ENCODE peak calls at places on chromosome 9, in four cellular contexts. One of them, this sample, is unnamed.

GRCh38 chr9:116286287-116286686 is 132.7 kb downstream of the PAPPA start:
- DNase-seq in NCI-H1694 treated with DMSO at 0.1 percent for 48 hours: no peak
- DNase-seq in GM12865: no peak
- DNase-seq in A549: no peak
- DNase-seq in this sample: no peak

GRCh38 chr9:95793924-95794828 is 81.3 kb upstream of the ERCC6L2 start:
- DNase-seq in GM12865: no peak
- DNase-seq in NCI-H1694 treated with DMSO at 0.1 percent for 48 hours: no peak
- DNase-seq in A549: no peak
- DNase-seq in this sample: peak

GRCh38 chr9:36996677-36997076 is 37.4 kb downstream of the PAX5 start:
- DNase-seq in GM12865: no peak
- DNase-seq in A549: no peak
- DNase-seq in NCI-H1694 treated with DMSO at 0.1 percent for 48 hours: no peak
- DNase-seq in this sample: no peak

GRCh38 chr9:71816782-71817549 is 48.7 kb upstream of the CEMIP2 start:
- DNase-seq in NCI-H1694 treated with DMSO at 0.1 percent for 48 hours: no peak
- DNase-seq in A549: no peak
- DNase-seq in GM12865: no peak
- DNase-seq in this sample: peak

GRCh38 chr9:100856238-100856637 is 172.3 kb upstream of the PLPPR1 start:
- DNase-seq in A549: no peak
- DNase-seq in NCI-H1694 treated with DMSO at 0.1 percent for 48 hours: peak
- DNase-seq in GM12865: no peak
- DNase-seq in this sample: peak

GRCh38 chr9:126123927-126124326 is 202.7 kb upstream of the MVB12B start:
- DNase-seq in A549: no peak
- DNase-seq in GM12865: no peak
- DNase-seq in NCI-H1694 treated with DMSO at 0.1 percent for 48 hours: no peak
- DNase-seq in this sample: no peak

GRCh38 chr9:87535817-87536539 is 38.3 kb downstream of the DAPK1 start:
- DNase-seq in GM12865: peak
- DNase-seq in NCI-H1694 treated with DMSO at 0.1 percent for 48 hours: no peak
- DNase-seq in A549: no peak
- DNase-seq in this sample: no peak

GRCh38 chr9:23258569-23258968 is 567.5 kb downstream of the ELAVL2 start:
- DNase-seq in NCI-H1694 treated with DMSO at 0.1 percent for 48 hours: no peak
- DNase-seq in GM12865: no peak
- DNase-seq in A549: no peak
- DNase-seq in this sample: no peak

GRCh38 chr9:98590115-98590514 is 118.6 kb downstream of the GABBR2 start:
- DNase-seq in NCI-H1694 treated with DMSO at 0.1 percent for 48 hours: no peak
- DNase-seq in GM12865: no peak
- DNase-seq in A549: no peak
- DNase-seq in this sample: no peak

GRCh38 chr9:114718801-114719221 is 36.8 kb upstream of the TEX48 start:
- DNase-seq in GM12865: peak
- DNase-seq in A549: no peak
- DNase-seq in NCI-H1694 treated with DMSO at 0.1 percent for 48 hours: no peak
- DNase-seq in this sample: no peak

GRCh38 chr9:34988218-34989055 is 1.1 kb upstream of the DNAJB5 start:
- DNase-seq in GM12865: peak
- DNase-seq in NCI-H1694 treated with DMSO at 0.1 percent for 48 hours: peak
- DNase-seq in A549: no peak
- DNase-seq in this sample: no peak

GRCh38 chr9:134325096-134325812 is 1.0 kb upstream of the RXRA start:
- DNase-seq in GM12865: no peak
- DNase-seq in NCI-H1694 treated with DMSO at 0.1 percent for 48 hours: no peak
- DNase-seq in A549: peak
- DNase-seq in this sample: peak

GRCh38 chr9:77649109-77649812 is 1.1 kb upstream of the GNA14 start:
- DNase-seq in A549: peak
- DNase-seq in NCI-H1694 treated with DMSO at 0.1 percent for 48 hours: no peak
- DNase-seq in GM12865: no peak
- DNase-seq in this sample: peak

GRCh38 chr9:70049672-70050271 is 6.1 kb downstream of the MAMDC2 start:
- DNase-seq in A549: no peak
- DNase-seq in GM12865: no peak
- DNase-seq in NCI-H1694 treated with DMSO at 0.1 percent for 48 hours: no peak
- DNase-seq in this sample: no peak

GRCh38 chr9:108278341-108278740 is 577.4 kb downstream of the ACTL7B start:
- DNase-seq in NCI-H1694 treated with DMSO at 0.1 percent for 48 hours: no peak
- DNase-seq in GM12865: no peak
- DNase-seq in A549: no peak
- DNase-seq in this sample: no peak

GRCh38 chr9:17660158-17660557 is 81.3 kb downstream of the SH3GL2 start:
- DNase-seq in NCI-H1694 treated with DMSO at 0.1 percent for 48 hours: peak
- DNase-seq in GM12865: no peak
- DNase-seq in A549: no peak
- DNase-seq in this sample: no peak

GRCh38 chr9:120405134-120405533 is 174.8 kb downstream of the CDK5RAP2 start:
- DNase-seq in NCI-H1694 treated with DMSO at 0.1 percent for 48 hours: no peak
- DNase-seq in GM12865: no peak
- DNase-seq in A549: no peak
- DNase-seq in this sample: no peak

GRCh38 chr9:97510797-97511761 is 9.6 kb downstream of the TMOD1 start:
- DNase-seq in A549: no peak
- DNase-seq in GM12865: peak
- DNase-seq in NCI-H1694 treated with DMSO at 0.1 percent for 48 hours: no peak
- DNase-seq in this sample: peak

GRCh38 chr9:132977626-132978450 is 656 bp upstream of the GFI1B start:
- DNase-seq in GM12865: peak
- DNase-seq in A549: peak
- DNase-seq in NCI-H1694 treated with DMSO at 0.1 percent for 48 hours: peak
- DNase-seq in this sample: peak

GRCh38 chr9:127783111-127783621 is 2.7 kb upstream of the CDK9 start:
- DNase-seq in A549: no peak
- DNase-seq in GM12865: peak
- DNase-seq in NCI-H1694 treated with DMSO at 0.1 percent for 48 hours: no peak
- DNase-seq in this sample: peak

GRCh38 chr9:110900451-110900850 is 137.8 kb downstream of the LPAR1 start:
- DNase-seq in A549: no peak
- DNase-seq in GM12865: no peak
- DNase-seq in NCI-H1694 treated with DMSO at 0.1 percent for 48 hours: no peak
- DNase-seq in this sample: peak

GRCh38 chr9:99385814-99386279 is 163.8 kb downstream of the SEC61B start:
- DNase-seq in GM12865: no peak
- DNase-seq in A549: no peak
- DNase-seq in NCI-H1694 treated with DMSO at 0.1 percent for 48 hours: no peak
- DNase-seq in this sample: no peak

GRCh38 chr9:84447305-84447704 is 106.7 kb upstream of the SLC28A3 start:
- DNase-seq in A549: no peak
- DNase-seq in NCI-H1694 treated with DMSO at 0.1 percent for 48 hours: no peak
- DNase-seq in GM12865: no peak
- DNase-seq in this sample: no peak

GRCh38 chr9:37229882-37230482 is 109.6 kb downstream of the ZCCHC7 start:
- DNase-seq in A549: peak
- DNase-seq in NCI-H1694 treated with DMSO at 0.1 percent for 48 hours: no peak
- DNase-seq in GM12865: no peak
- DNase-seq in this sample: peak

GRCh38 chr9:129610193-129610472 is 10.8 kb downstream of the C9orf50 start:
- DNase-seq in GM12865: no peak
- DNase-seq in NCI-H1694 treated with DMSO at 0.1 percent for 48 hours: no peak
- DNase-seq in A549: no peak
- DNase-seq in this sample: no peak

GRCh38 chr9:91724609-91725505 is 225.2 kb downstream of the ROR2 start:
- DNase-seq in A549: no peak
- DNase-seq in GM12865: no peak
- DNase-seq in NCI-H1694 treated with DMSO at 0.1 percent for 48 hours: no peak
- DNase-seq in this sample: no peak

GRCh38 chr9:123368023-123368422 is 12.0 kb downstream of the CRB2 start:
- DNase-seq in A549: no peak
- DNase-seq in NCI-H1694 treated with DMSO at 0.1 percent for 48 hours: no peak
- DNase-seq in GM12865: no peak
- DNase-seq in this sample: no peak

GRCh38 chr9:124306098-124306735 is 48.5 kb downstream of the NEK6 start:
- DNase-seq in NCI-H1694 treated with DMSO at 0.1 percent for 48 hours: no peak
- DNase-seq in A549: peak
- DNase-seq in GM12865: no peak
- DNase-seq in this sample: peak

GRCh38 chr9:81613002-81613750 is 76.2 kb downstream of the TLE1 start:
- DNase-seq in A549: no peak
- DNase-seq in GM12865: no peak
- DNase-seq in NCI-H1694 treated with DMSO at 0.1 percent for 48 hours: no peak
- DNase-seq in this sample: peak

GRCh38 chr9:77170991-77171699 is 6.2 kb upstream of the VPS13A start:
- DNase-seq in NCI-H1694 treated with DMSO at 0.1 percent for 48 hours: no peak
- DNase-seq in GM12865: no peak
- DNase-seq in A549: no peak
- DNase-seq in this sample: no peak

GRCh38 chr9:123739902-123740301 is 190.0 kb downstream of the DENND1A start:
- DNase-seq in NCI-H1694 treated with DMSO at 0.1 percent for 48 hours: no peak
- DNase-seq in GM12865: no peak
- DNase-seq in A549: no peak
- DNase-seq in this sample: no peak

GRCh38 chr9:79116064-79116463 is 455.7 kb upstream of the TLE4 start:
- DNase-seq in NCI-H1694 treated with DMSO at 0.1 percent for 48 hours: no peak
- DNase-seq in A549: no peak
- DNase-seq in GM12865: no peak
- DNase-seq in this sample: no peak

GRCh38 chr9:111483419-111483861 is 743 bp downstream of the ECPAS start:
- DNase-seq in NCI-H1694 treated with DMSO at 0.1 percent for 48 hours: no peak
- DNase-seq in A549: no peak
- DNase-seq in GM12865: no peak
- DNase-seq in this sample: no peak

GRCh38 chr9:132268725-132269352 is 85.9 kb downstream of the SETX start:
- DNase-seq in NCI-H1694 treated with DMSO at 0.1 percent for 48 hours: peak
- DNase-seq in A549: peak
- DNase-seq in GM12865: peak
- DNase-seq in this sample: peak

GRCh38 chr9:93678199-93679019 is 102.0 kb downstream of the PHF2 start:
- DNase-seq in A549: no peak
- DNase-seq in GM12865: no peak
- DNase-seq in NCI-H1694 treated with DMSO at 0.1 percent for 48 hours: no peak
- DNase-seq in this sample: no peak

GRCh38 chr9:21690561-21690960 is 111.9 kb upstream of the MTAP start:
- DNase-seq in GM12865: no peak
- DNase-seq in A549: no peak
- DNase-seq in NCI-H1694 treated with DMSO at 0.1 percent for 48 hours: no peak
- DNase-seq in this sample: no peak

GRCh38 chr9:99075246-99075912 is 29.5 kb upstream of the TGFBR1 start:
- DNase-seq in NCI-H1694 treated with DMSO at 0.1 percent for 48 hours: no peak
- DNase-seq in A549: no peak
- DNase-seq in GM12865: no peak
- DNase-seq in this sample: no peak

GRCh38 chr9:133359420-133360175 is 3.2 kb downstream of the SURF2 start:
- DNase-seq in GM12865: no peak
- DNase-seq in A549: no peak
- DNase-seq in NCI-H1694 treated with DMSO at 0.1 percent for 48 hours: peak
- DNase-seq in this sample: no peak

This sample was measured in endothelial cell of umbilical vein.